ENCODE peak calls at places on chromosomes 13 and 19, in nine cellular contexts. Z is AG04450, G is astrocyte of the cerebellum, N is sigmoid colon, O is body of pancreas, L is fibroblast of pulmonary artery, I is neural progenitor cell, E is LNCaP clone FGC, T is thoracic aorta. H is an unnamed sample.

GRCh38 chr13:35475960-35476943 is at the start of gene MAB21L1:
- DNase-seq in Z (no peak), G (peak), N (peak), O (no peak), L (peak), I (peak), E (no peak), T (no peak), H (peak)

GRCh38 chr13:85500716-85501256 is 298.4 kb downstream of the SLITRK6 start:
- DNase-seq in Z (no peak), G (no peak), N (no peak), O (no peak), L (no peak), I (no peak), E (no peak), T (no peak), H (no peak)

GRCh38 chr19:33143897-33144405 is 12.0 kb downstream of the WDR88 start:
- DNase-seq in Z (peak), G (peak), N (peak), O (peak), L (peak), I (peak), E (no peak), T (no peak), H (no peak)

GRCh38 chr13:101529419-101529818 is 76.9 kb downstream of the ITGBL1 start:
- DNase-seq in Z (peak), G (peak), N (no peak), O (no peak), L (peak), I (no peak), E (no peak), T (no peak), H (peak)

GRCh38 chr19:383922-384800 is 24.8 kb downstream of the C2CD4C start:
- DNase-seq in Z (no peak), G (no peak), N (peak), O (peak), L (peak), I (peak), E (no peak), T (no peak), H (no peak)

GRCh38 chr19:3968556-3969434 is 2.1 kb downstream of the DAPK3 start:
- DNase-seq in Z (peak), G (peak), N (peak), O (peak), L (peak), I (peak), E (peak), T (peak), H (peak)

GRCh38 chr13:94849254-94849653 is 136.9 kb upstream of the SOX21 start:
- DNase-seq in Z (no peak), G (no peak), N (no peak), O (no peak), L (no peak), I (no peak), E (no peak), T (no peak), H (no peak)

GRCh38 chr13:95185311-95185710 is 115.9 kb downstream of the ABCC4 start:
- DNase-seq in Z (no peak), G (no peak), N (no peak), O (no peak), L (no peak), I (no peak), E (no peak), T (no peak), H (no peak)

GRCh38 chr13:73142091-73142490 is 83.3 kb downstream of the KLF5 start:
- DNase-seq in Z (no peak), G (no peak), N (no peak), O (no peak), L (peak), I (peak), E (no peak), T (no peak), H (peak)

GRCh38 chr19:46288896-46289588 is 7.8 kb upstream of the HIF3A start:
- DNase-seq in Z (peak), G (no peak), N (peak), O (no peak), L (peak), I (no peak), E (no peak), T (no peak), H (peak)

GRCh38 chr13:45167611-45168554 is 33.0 kb downstream of the KCTD4 start:
- DNase-seq in Z (no peak), G (no peak), N (no peak), O (peak), L (peak), I (no peak), E (peak), T (no peak), H (peak)

GRCh38 chr19:38213911-38214625 is 10.0 kb downstream of the DPF1 start:
- DNase-seq in Z (no peak), G (peak), N (no peak), O (no peak), L (peak), I (peak), E (no peak), T (no peak), H (peak)

GRCh38 chr19:5563941-5564612 is 3.7 kb downstream of the TINCR start:
- DNase-seq in Z (no peak), G (no peak), N (no peak), O (no peak), L (peak), I (no peak), E (no peak), T (no peak), H (peak)

GRCh38 chr13:89518289-89519077 is 1829.0 kb upstream of the MIR17HG start:
- DNase-seq in Z (no peak), G (no peak), N (no peak), O (no peak), L (no peak), I (no peak), E (no peak), T (no peak), H (no peak)

GRCh38 chr13:93144031-93144430 is 82.6 kb upstream of the GPC6 start:
- DNase-seq in Z (no peak), G (peak), N (no peak), O (no peak), L (no peak), I (no peak), E (peak), T (no peak), H (no peak)

GRCh38 chr13:19978830-19979437 is 20.4 kb downstream of the ZMYM2 start:
- DNase-seq in Z (no peak), G (no peak), N (no peak), O (no peak), L (no peak), I (no peak), E (no peak), T (no peak), H (no peak)
- H3K4me3 ChIP-seq in Z (no peak), G (no peak), N (no peak), O (no peak), L (no peak), I (no peak), E (no peak), T (no peak), H (no peak)

DNA sequence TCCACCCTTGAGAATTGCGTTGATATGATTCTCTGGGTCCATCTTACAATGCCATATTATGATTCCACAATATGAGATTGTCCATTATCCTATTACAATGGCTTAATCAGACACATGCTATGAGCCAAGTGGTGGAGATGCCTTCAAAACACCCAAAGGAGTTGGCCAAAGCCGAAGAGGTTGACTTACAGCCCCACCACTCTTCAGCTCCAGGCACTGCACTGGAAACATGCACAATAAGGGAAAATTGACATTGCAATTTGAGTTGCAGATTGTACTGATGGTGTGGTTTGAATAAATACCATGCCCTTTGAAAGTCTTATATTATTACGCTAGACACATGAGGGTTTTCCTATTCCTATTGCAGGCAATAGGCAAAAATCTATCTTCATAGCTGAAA is 75.4 kb upstream of the TNFSF11 start:
- DNase-seq in Z (no peak), G (no peak), N (no peak), O (no peak), L (no peak), I (no peak), E (no peak), T (no peak), H (no peak)
- TF ChIP-seq CTCF in Z (no peak), G (no peak), N (no peak), O (no peak), L (no peak), I (no peak), E (no peak), T (no peak), H (peak)

GRCh38 chr19:54644056-54644455 is 13.8 kb downstream of the LILRB1 start:
- DNase-seq in Z (no peak), G (no peak), N (peak), O (no peak), L (no peak), I (no peak), E (no peak), T (no peak), H (no peak)
- H3K4me3 ChIP-seq in Z (no peak), G (no peak), N (no peak), O (no peak), L (no peak), I (no peak), E (no peak), T (no peak), H (no peak)

DNA sequence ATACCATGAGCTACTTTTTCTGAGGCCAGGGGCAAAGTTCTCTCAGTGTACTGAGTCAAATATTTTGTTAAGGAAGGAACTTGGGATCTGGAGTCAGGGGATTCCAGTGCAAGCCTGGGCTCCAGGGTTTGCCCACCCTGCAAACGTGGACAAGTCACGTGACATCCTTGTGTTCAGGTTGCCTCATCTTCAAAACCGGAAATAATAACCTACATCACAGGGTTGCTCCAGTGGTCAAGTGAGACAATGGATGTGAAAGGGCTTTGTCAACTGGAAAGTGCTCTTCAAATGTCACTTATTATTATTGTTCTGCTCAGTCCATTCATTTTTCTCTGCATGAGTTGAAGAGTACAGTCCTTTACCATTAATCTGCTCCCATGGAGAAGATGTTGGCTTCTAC is 414.9 kb downstream of the COG6 start:
- DNase-seq in Z (no peak), G (no peak), N (no peak), O (no peak), L (no peak), I (no peak), E (no peak), T (no peak), H (no peak)
- TF ChIP-seq CTCF in Z (no peak), G (no peak), N (no peak), O (no peak), L (no peak), I (no peak), E (no peak), T (no peak), H (no peak)

DNA sequence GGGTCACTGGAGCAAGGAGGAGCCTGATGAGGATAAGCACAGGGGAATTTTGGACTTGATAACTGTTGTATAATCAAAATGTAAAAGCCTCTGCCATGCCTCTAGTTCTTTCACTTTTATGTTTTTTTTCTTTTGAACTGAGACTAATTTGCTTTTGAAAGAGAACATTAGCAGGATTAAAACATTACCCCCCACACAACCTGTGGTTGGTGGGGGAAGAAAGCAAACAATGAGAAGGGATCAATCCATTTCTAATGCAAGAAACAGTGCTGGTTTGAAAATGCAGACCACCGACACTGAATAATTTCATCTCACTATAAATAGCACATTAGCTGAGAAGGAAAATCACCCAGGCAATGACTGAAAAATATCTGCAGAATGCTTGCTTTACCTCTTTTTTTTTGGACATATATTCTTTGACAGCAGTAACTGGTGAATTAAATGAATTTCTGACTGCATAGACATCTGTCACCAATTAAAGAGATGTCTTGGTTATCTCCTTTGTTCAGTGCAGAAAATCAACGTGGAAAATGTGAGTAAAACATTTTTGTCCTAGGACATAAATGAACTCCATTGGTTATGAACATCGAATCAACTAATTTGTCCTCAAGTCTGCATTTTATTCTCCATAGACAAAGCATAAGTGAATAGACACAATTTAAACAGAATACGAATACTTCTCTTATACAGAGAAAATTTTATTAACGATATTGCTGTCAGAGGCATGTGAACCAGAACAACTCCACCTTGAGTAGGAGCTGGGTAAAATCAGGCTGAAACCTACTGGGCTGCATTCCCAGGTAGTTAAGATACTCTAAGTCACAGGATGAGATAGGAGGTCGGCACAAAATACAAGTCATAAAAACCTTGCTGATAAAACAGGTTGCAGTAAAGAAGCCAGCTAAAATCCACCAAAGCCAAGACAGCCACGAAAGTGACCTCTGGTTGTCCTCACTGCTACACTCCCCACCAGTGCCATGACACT is 48.8 kb upstream of the TRPC4 start:
- DNase-seq in Z (no peak), G (peak), N (no peak), O (no peak), L (no peak), I (peak), E (no peak), T (no peak), H (no peak)
- H3K4me3 ChIP-seq in Z (no peak), G (no peak), N (peak), O (no peak), L (peak), I (no peak), E (no peak), T (peak), H (no peak)

GRCh38 chr19:1601613-1602064 is 3.6 kb downstream of the UQCR11 start:
- DNase-seq in Z (no peak), G (no peak), N (no peak), O (no peak), L (no peak), I (no peak), E (no peak), T (no peak), H (no peak)
- TF ChIP-seq CTCF in Z (peak), G (peak), N (no peak), O (no peak), L (no peak), I (peak), E (no peak), T (no peak), H (peak)

GRCh38 chr13:114066956-114067355 is 65.5 kb downstream of the RASA3 start:
- DNase-seq in Z (no peak), G (no peak), N (no peak), O (no peak), L (no peak), I (no peak), E (no peak), T (no peak), H (no peak)
- H3K4me3 ChIP-seq in Z (no peak), G (no peak), N (no peak), O (no peak), L (no peak), I (no peak), E (no peak), T (peak), H (no peak)

GRCh38 chr19:32041681-32042292 is 303.6 kb upstream of the ZNF507 start:
- DNase-seq in Z (no peak), G (peak), N (no peak), O (peak), L (peak), I (peak), E (peak), T (no peak), H (no peak)
- TF ChIP-seq CTCF in Z (peak), G (peak), N (peak), O (peak), L (peak), I (peak), E (peak), T (peak), H (peak)

GRCh38 chr19:50359432-50359818 is 6.0 kb downstream of the NAPSA start:
- DNase-seq in Z (no peak), G (no peak), N (no peak), O (no peak), L (no peak), I (no peak), E (no peak), T (no peak), H (no peak)

GRCh38 chr19:50361290-50362029 is 4.0 kb downstream of the NAPSA start:
- DNase-seq in Z (no peak), G (no peak), N (no peak), O (no peak), L (no peak), I (no peak), E (no peak), T (no peak), H (no peak)

GRCh38 chr19:50356691-50357177 is 8.7 kb downstream of the NAPSA start:
- DNase-seq in Z (no peak), G (no peak), N (no peak), O (no peak), L (no peak), I (no peak), E (no peak), T (no peak), H (no peak)

GRCh38 chr19:50358483-50359431 is 6.7 kb downstream of the NAPSA start:
- DNase-seq in Z (no peak), G (no peak), N (peak), O (peak), L (peak), I (no peak), E (no peak), T (no peak), H (no peak)

GRCh38 chr19:50357178-50358100 is 8.0 kb downstream of the NAPSA start:
- DNase-seq in Z (no peak), G (peak), N (peak), O (peak), L (peak), I (peak), E (no peak), T (peak), H (no peak)
- H3K4me3 ChIP-seq in Z (peak), G (peak), N (peak), O (peak), L (peak), I (no peak), E (no peak), T (peak), H (peak)

H was measured in retinal pigment epithelial cell.